ENCODE peak calls at places on chromosome 5, in five cellular contexts. G, W, K, U and A are unnamed samples.

GRCh38 chr5:173627860-173628392 is 11.5 kb upstream of the BOD1 start:
- DNase-seq in K (no peak), W (no peak), U (no peak), G (no peak), A (no peak)

GRCh38 chr5:6573651-6574101 is 59.2 kb downstream of the NSUN2 start:
- DNase-seq in U (no peak), W (no peak), G (no peak), K (no peak), A (no peak)

GRCh38 chr5:94916619-94917018 is 298.1 kb downstream of the SLF1 start:
- DNase-seq in U (no peak), K (no peak), G (no peak), W (no peak), A (no peak)

GRCh38 chr5:34498582-34498981 is 157.5 kb upstream of the RAI14 start:
- DNase-seq in W (no peak), U (no peak), G (peak; percentile 47), K (no peak), A (no peak)

GRCh38 chr5:38673671-38674071 is 117.2 kb upstream of the LIFR start:
- DNase-seq in W (no peak), U (peak; percentile 12), K (no peak), G (peak; percentile 35), A (no peak)

GRCh38 chr5:128216860-128217531 is 133.4 kb downstream of the SLC12A2 start:
- DNase-seq in G (peak; percentile 79), K (no peak), U (peak; percentile 94), W (no peak), A (peak; percentile 35)

GRCh38 chr5:11234501-11234911 is 473.5 kb upstream of the DAP start:
- DNase-seq in U (peak; percentile 3), K (no peak), W (no peak), G (no peak), A (no peak)

GRCh38 chr5:35859101-35859661 is 2.5 kb downstream of the IL7R start:
- DNase-seq in G (peak; percentile 47), K (no peak), U (peak; percentile 85), W (no peak), A (no peak)

GRCh38 chr5:42396111-42396510 is 27.1 kb upstream of the GHR start:
- DNase-seq in K (no peak), U (no peak), G (no peak), W (no peak), A (no peak)

GRCh38 chr5:129460121-129460950 is at the start of gene ADAMTS19:
- DNase-seq in K (no peak), G (peak; percentile 83), U (peak; percentile 20), W (peak; percentile 27), A (no peak)

GRCh38 chr5:179295778-179296149 is 49.5 kb downstream of the ADAMTS2 start:
- DNase-seq in W (no peak), K (no peak), U (no peak), G (no peak), A (no peak)